ENCODE peak calls at places on chromosomes 13 and 19, in four cellular contexts. P is uterus, Y is aorta, R is PC-9. A is an unnamed sample.

GRCh38 chr13:29892149-29892548 is 41.7 kb upstream of the UBL3 start:
- DNase-seq in P (no peak), Y (no peak), R (no peak), A (no peak)

GRCh38 chr13:30398601-30399072 is 23.7 kb upstream of the UBE2L5 start:
- DNase-seq in P (no peak), Y (no peak), R (peak), A (no peak)

GRCh38 chr13:51590966-51591627 is 6.8 kb downstream of the WDFY2 start:
- DNase-seq in P (peak), Y (no peak), R (peak), A (peak)

GRCh38 chr19:16614941-16615340 is 13.1 kb downstream of the MED26 start:
- DNase-seq in P (no peak), Y (no peak), R (peak), A (no peak)

GRCh38 chr19:34432797-34433196 is 4.6 kb downstream of the UBA2 start:
- DNase-seq in P (peak), Y (peak), R (no peak), A (no peak)

GRCh38 chr13:38262211-38262610 is 87.4 kb upstream of the UFM1 start:
- DNase-seq in P (no peak), Y (no peak), R (no peak), A (no peak)

GRCh38 chr19:918481-919156 is 1.5 kb downstream of the KISS1R start:
- DNase-seq in P (no peak), Y (no peak), R (no peak), A (no peak)

GRCh38 chr13:50842246-50842645 is 1.2 kb downstream of the DLEU7 start:
- DNase-seq in P (no peak), Y (no peak), R (no peak), A (no peak)

GRCh38 chr19:416416-416815 is 7.5 kb upstream of the C2CD4C start:
- DNase-seq in P (no peak), Y (peak), R (no peak), A (no peak)

DNA sequence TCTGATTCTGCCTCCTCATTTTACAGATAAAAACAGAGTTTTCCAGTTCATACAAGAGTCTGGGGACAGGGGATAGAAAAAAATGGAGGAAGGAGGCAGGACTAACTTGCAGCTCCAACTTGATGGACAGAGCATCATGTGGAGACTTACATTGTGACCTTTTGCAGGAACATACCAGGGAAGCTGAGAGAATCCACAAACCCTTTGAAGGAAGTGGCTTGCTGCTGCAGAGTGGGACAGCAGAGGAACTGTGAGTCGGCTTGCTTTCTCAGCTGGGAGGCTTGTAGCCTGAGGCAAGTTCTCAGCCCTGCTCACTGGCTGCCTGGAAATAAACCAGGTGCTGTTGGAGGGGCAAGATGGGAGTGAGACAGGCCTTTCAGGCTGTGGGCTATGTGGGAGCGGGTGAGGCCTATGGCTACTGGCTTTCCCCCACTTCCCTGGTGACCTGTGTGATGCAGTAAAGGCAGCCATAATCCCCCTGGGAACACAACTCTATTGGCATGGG is 614.4 kb downstream of the KCTD12 start:
- DNase-seq in P (no peak), Y (no peak), R (no peak), A (no peak)
- H3K4me3 ChIP-seq in P (no peak), Y (no peak), R (no peak), A (no peak)

GRCh38 chr19:4196587-4197148 is 14.2 kb downstream of the ANKRD24 start:
- DNase-seq in P (no peak), Y (no peak), R (no peak), A (no peak)

GRCh38 chr19:4196009-4196408 is 13.5 kb downstream of the ANKRD24 start:
- DNase-seq in P (no peak), Y (no peak), R (no peak), A (no peak)

GRCh38 chr19:4197228-4197624 is 14.7 kb downstream of the ANKRD24 start:
- DNase-seq in P (no peak), Y (no peak), R (no peak), A (no peak)

GRCh38 chr19:4198467-4199126 is 16.1 kb downstream of the ANKRD24 start:
- DNase-seq in P (no peak), Y (no peak), R (no peak), A (no peak)

GRCh38 chr19:4197625-4198466 is 15.4 kb downstream of the ANKRD24 start:
- DNase-seq in P (no peak), Y (no peak), R (no peak), A (no peak)
- H3K4me3 ChIP-seq in P (no peak), Y (no peak), R (no peak), A (no peak)

GRCh38 chr13:80360298-80360827 is 19.4 kb upstream of the SPRY2 start:
- DNase-seq in P (no peak), Y (no peak), R (no peak), A (no peak)
- H3K4me3 ChIP-seq in P (no peak), Y (no peak), R (no peak), A (no peak)

GRCh38 chr19:7349961-7350711 is 1.4 kb downstream of the ARHGEF18 start:
- DNase-seq in P (no peak), Y (no peak), R (no peak), A (no peak)
- H3K4me3 ChIP-seq in P (no peak), Y (no peak), R (no peak), A (no peak)

DNA sequence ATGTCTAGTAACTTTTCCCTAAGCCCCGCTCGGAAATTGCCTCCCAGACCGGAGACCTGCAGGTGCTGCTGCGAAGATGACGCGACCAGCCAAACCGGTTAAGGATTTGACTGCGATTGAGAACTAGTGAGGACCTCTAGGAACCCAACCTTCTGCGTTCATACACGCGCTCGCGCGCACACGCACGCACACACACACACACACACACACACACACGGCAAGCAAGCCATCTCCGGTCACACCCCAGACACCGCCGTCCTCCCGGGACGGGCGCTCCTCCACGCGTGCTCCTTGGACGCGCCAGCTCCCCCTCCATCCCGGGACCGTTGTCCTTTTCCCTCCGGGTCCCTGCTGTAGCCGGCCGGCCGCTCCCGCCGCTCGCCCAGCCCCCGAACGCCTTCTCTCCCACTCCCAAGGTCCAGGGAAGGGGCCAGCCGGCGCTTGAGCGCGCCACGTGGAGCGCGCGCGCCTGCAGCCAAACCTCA is 1.2 kb downstream of the TBC1D4 start:
- DNase-seq in P (peak), Y (peak), R (peak), A (peak)
- H3K4me3 ChIP-seq in P (peak), Y (peak), R (peak), A (peak)

GRCh38 chr19:28427256-28428083 is 785.5 kb downstream of the UQCRFS1 start:
- DNase-seq in P (no peak), Y (no peak), R (no peak), A (no peak)
- H3K4me3 ChIP-seq in P (no peak), Y (no peak), R (no peak), A (no peak)

GRCh38 chr19:45150180-45150579 is 10.6 kb downstream of the NKPD1 start:
- DNase-seq in P (no peak), Y (no peak), R (no peak), A (no peak)

GRCh38 chr19:45150731-45151725 is 9.8 kb downstream of the NKPD1 start:
- DNase-seq in P (no peak), Y (no peak), R (peak), A (no peak)

GRCh38 chr19:45152504-45153338 is 8.1 kb downstream of the NKPD1 start:
- DNase-seq in P (no peak), Y (no peak), R (no peak), A (no peak)

GRCh38 chr19:45153339-45154063 is 7.3 kb downstream of the NKPD1 start:
- DNase-seq in P (no peak), Y (no peak), R (no peak), A (no peak)

GRCh38 chr19:45151821-45152503 is 8.8 kb downstream of the NKPD1 start:
- DNase-seq in P (no peak), Y (no peak), R (no peak), A (no peak)
- H3K4me3 ChIP-seq in P (no peak), Y (no peak), R (no peak), A (no peak)